ENCODE peak calls at places on chromosome 20, in six cellular contexts. One of them, this sample, is unnamed.
A peak's percentile ranks its signal among the peaks of the same experiment; 100 is the strongest.

GRCh38 chr20:15491564-15491963 is 1081.7 kb downstream of the KIF16B start:
- DNase-seq in BE2C: peak; percentile 8
- DNase-seq in WERI-Rb-1: peak; percentile 59
- DNase-seq in glutamatergic neuron: no peak
- DNase-seq in pancreas: no peak
- DNase-seq in RWPE1: no peak
- DNase-seq in this sample: no peak

GRCh38 chr20:34268851-34269668 is 27.8 kb downstream of the ASIP start:
- DNase-seq in BE2C: peak; percentile 51
- DNase-seq in WERI-Rb-1: no peak
- DNase-seq in glutamatergic neuron: peak; percentile 48
- DNase-seq in pancreas: peak; percentile 52
- DNase-seq in RWPE1: no peak
- DNase-seq in this sample: no peak

GRCh38 chr20:22842793-22843192 is 192.3 kb upstream of the SSTR4 start:
- DNase-seq in BE2C: no peak
- DNase-seq in WERI-Rb-1: no peak
- DNase-seq in glutamatergic neuron: no peak
- DNase-seq in pancreas: no peak
- DNase-seq in RWPE1: no peak
- DNase-seq in this sample: no peak

GRCh38 chr20:17860306-17861197 is 108.0 kb downstream of the SNX5 start:
- DNase-seq in BE2C: no peak
- DNase-seq in WERI-Rb-1: no peak
- DNase-seq in glutamatergic neuron: no peak
- DNase-seq in pancreas: no peak
- DNase-seq in RWPE1: no peak
- DNase-seq in this sample: no peak

GRCh38 chr20:56656632-56657031 is 27.5 kb downstream of the TFAP2C start:
- DNase-seq in BE2C: no peak
- DNase-seq in WERI-Rb-1: no peak
- DNase-seq in glutamatergic neuron: no peak
- DNase-seq in pancreas: no peak
- DNase-seq in RWPE1: no peak
- DNase-seq in this sample: no peak

GRCh38 chr20:56442381-56443365 is 25.8 kb upstream of the RTF2 start:
- DNase-seq in BE2C: no peak
- DNase-seq in WERI-Rb-1: no peak
- DNase-seq in glutamatergic neuron: no peak
- DNase-seq in pancreas: no peak
- DNase-seq in RWPE1: no peak
- DNase-seq in this sample: no peak

GRCh38 chr20:764255-764654 is 4.0 kb downstream of the SLC52A3 start:
- DNase-seq in BE2C: no peak
- DNase-seq in WERI-Rb-1: no peak
- DNase-seq in glutamatergic neuron: no peak
- DNase-seq in pancreas: no peak
- DNase-seq in RWPE1: no peak
- DNase-seq in this sample: no peak

GRCh38 chr20:48541581-48542071 is 286.2 kb downstream of the PREX1 start:
- DNase-seq in BE2C: no peak
- DNase-seq in WERI-Rb-1: no peak
- DNase-seq in glutamatergic neuron: no peak
- DNase-seq in pancreas: no peak
- DNase-seq in RWPE1: no peak
- DNase-seq in this sample: no peak

GRCh38 chr20:25253606-25254275 is 5.9 kb downstream of the PYGB start:
- DNase-seq in BE2C: no peak
- DNase-seq in WERI-Rb-1: peak; percentile 2
- DNase-seq in glutamatergic neuron: no peak
- DNase-seq in pancreas: no peak
- DNase-seq in RWPE1: no peak
- DNase-seq in this sample: no peak

GRCh38 chr20:58408603-58409246 is 19.7 kb downstream of the VAPB start:
- DNase-seq in BE2C: no peak
- DNase-seq in WERI-Rb-1: no peak
- DNase-seq in glutamatergic neuron: no peak
- DNase-seq in pancreas: no peak
- DNase-seq in RWPE1: no peak
- DNase-seq in this sample: no peak

GRCh38 chr20:56422824-56423189 is 10.7 kb downstream of the CASS4 start:
- DNase-seq in BE2C: no peak
- DNase-seq in WERI-Rb-1: no peak
- DNase-seq in glutamatergic neuron: no peak
- DNase-seq in pancreas: no peak
- DNase-seq in RWPE1: no peak
- DNase-seq in this sample: no peak

GRCh38 chr20:7695622-7696021 is 244.6 kb downstream of the HAO1 start:
- DNase-seq in BE2C: no peak
- DNase-seq in WERI-Rb-1: no peak
- DNase-seq in glutamatergic neuron: no peak
- DNase-seq in pancreas: no peak
- DNase-seq in RWPE1: no peak
- DNase-seq in this sample: no peak

GRCh38 chr20:64261138-64261537 is 5.6 kb downstream of the PCMTD2 start:
- DNase-seq in BE2C: peak; percentile 79
- DNase-seq in WERI-Rb-1: no peak
- DNase-seq in glutamatergic neuron: no peak
- DNase-seq in pancreas: no peak
- DNase-seq in RWPE1: no peak
- DNase-seq in this sample: no peak

GRCh38 chr20:23349338-23350006 is 1.1 kb upstream of the NXT1 start:
- DNase-seq in BE2C: no peak
- DNase-seq in WERI-Rb-1: no peak
- DNase-seq in glutamatergic neuron: no peak
- DNase-seq in pancreas: no peak
- DNase-seq in RWPE1: no peak
- DNase-seq in this sample: no peak

GRCh38 chr20:35618032-35618371 is 2.4 kb downstream of the SPAG4 start:
- DNase-seq in BE2C: no peak
- DNase-seq in WERI-Rb-1: no peak
- DNase-seq in glutamatergic neuron: no peak
- DNase-seq in pancreas: no peak
- DNase-seq in RWPE1: no peak
- DNase-seq in this sample: no peak
- TF ChIP-seq CTCF in BE2C: no peak
- TF ChIP-seq CTCF in WERI-Rb-1: no peak
- TF ChIP-seq CTCF in glutamatergic neuron: no peak
- TF ChIP-seq CTCF in pancreas: no peak
- TF ChIP-seq CTCF in RWPE1: no peak
- TF ChIP-seq CTCF in this sample: no peak

GRCh38 chr20:62386383-62387218 is at the start of gene RPS21:
- DNase-seq in BE2C: peak; percentile 96
- DNase-seq in WERI-Rb-1: peak; percentile 92
- DNase-seq in glutamatergic neuron: peak; percentile 92
- DNase-seq in pancreas: peak; percentile 98
- DNase-seq in RWPE1: peak; percentile 94
- DNase-seq in this sample: peak; percentile 83
- TF ChIP-seq CTCF in BE2C: no peak
- TF ChIP-seq CTCF in WERI-Rb-1: no peak
- TF ChIP-seq CTCF in glutamatergic neuron: no peak
- TF ChIP-seq CTCF in pancreas: no peak
- TF ChIP-seq CTCF in RWPE1: no peak
- TF ChIP-seq CTCF in this sample: no peak

DNA sequence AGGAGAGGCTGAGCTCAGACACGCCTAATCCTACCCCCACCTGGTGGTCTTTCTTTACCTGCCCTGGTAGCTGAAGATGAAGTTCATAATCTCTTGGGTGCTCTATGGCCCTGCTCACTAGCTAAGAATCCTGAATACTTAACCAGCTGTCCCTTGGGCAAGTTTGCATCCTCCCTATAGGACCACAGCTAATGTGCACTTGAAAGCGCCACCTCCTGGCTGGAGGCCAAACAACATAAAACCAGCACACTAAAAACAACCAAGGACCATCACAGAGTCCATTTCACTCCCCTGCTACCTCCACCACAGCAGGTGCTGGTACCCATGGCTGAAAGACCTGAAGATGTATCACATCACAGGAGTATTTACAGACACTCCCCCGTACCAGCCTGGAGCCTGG is 155.5 kb upstream of the SLC24A3 start:
- DNase-seq in BE2C: peak; percentile 49
- DNase-seq in WERI-Rb-1: peak; percentile 26
- DNase-seq in glutamatergic neuron: no peak
- DNase-seq in pancreas: no peak
- DNase-seq in RWPE1: no peak
- DNase-seq in this sample: no peak
- TF ChIP-seq CTCF in BE2C: peak; percentile 39
- TF ChIP-seq CTCF in WERI-Rb-1: peak; percentile 34
- TF ChIP-seq CTCF in glutamatergic neuron: peak; percentile 14
- TF ChIP-seq CTCF in pancreas: no peak
- TF ChIP-seq CTCF in RWPE1: no peak
- TF ChIP-seq CTCF in this sample: peak; percentile 27

GRCh38 chr20:35947489-35947888 is 6.8 kb downstream of the SCAND1 start:
- DNase-seq in BE2C: peak; percentile 40
- DNase-seq in WERI-Rb-1: peak; percentile 56
- DNase-seq in glutamatergic neuron: peak; percentile 21
- DNase-seq in pancreas: no peak
- DNase-seq in RWPE1: no peak
- DNase-seq in this sample: no peak
- TF ChIP-seq CTCF in BE2C: peak; percentile 60
- TF ChIP-seq CTCF in WERI-Rb-1: peak; percentile 75
- TF ChIP-seq CTCF in glutamatergic neuron: peak; percentile 27
- TF ChIP-seq CTCF in pancreas: no peak
- TF ChIP-seq CTCF in RWPE1: no peak
- TF ChIP-seq CTCF in this sample: peak; percentile 40

GRCh38 chr20:35886537-35886936 is 67.8 kb downstream of the SCAND1 start:
- DNase-seq in BE2C: peak; percentile 93
- DNase-seq in WERI-Rb-1: peak; percentile 21
- DNase-seq in glutamatergic neuron: peak; percentile 62
- DNase-seq in pancreas: no peak
- DNase-seq in RWPE1: no peak
- DNase-seq in this sample: no peak
- TF ChIP-seq CTCF in BE2C: no peak
- TF ChIP-seq CTCF in WERI-Rb-1: no peak
- TF ChIP-seq CTCF in glutamatergic neuron: no peak
- TF ChIP-seq CTCF in pancreas: no peak
- TF ChIP-seq CTCF in RWPE1: no peak
- TF ChIP-seq CTCF in this sample: no peak

DNA sequence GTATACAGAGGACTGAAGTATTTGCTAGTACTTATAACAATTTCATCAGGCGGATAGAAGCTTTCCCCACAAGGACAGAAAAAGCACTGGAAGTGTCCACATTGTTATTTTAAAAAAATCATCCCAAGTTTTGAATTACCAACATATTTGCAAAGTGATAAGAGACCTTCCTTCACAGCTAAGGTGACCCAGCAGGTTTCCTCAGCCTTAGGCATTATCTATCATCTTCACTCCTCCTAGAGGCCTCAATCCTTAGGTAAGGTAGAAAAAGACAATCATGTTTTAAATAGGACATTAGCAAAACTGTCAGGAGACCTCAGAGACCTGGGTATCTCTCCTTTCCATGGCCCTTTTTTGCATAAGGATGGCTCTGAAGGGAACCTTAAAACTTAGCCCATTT is 72.5 kb upstream of the CHD6 start:
- DNase-seq in BE2C: no peak
- DNase-seq in WERI-Rb-1: no peak
- DNase-seq in glutamatergic neuron: no peak
- DNase-seq in pancreas: no peak
- DNase-seq in RWPE1: no peak
- DNase-seq in this sample: no peak
- TF ChIP-seq CTCF in BE2C: no peak
- TF ChIP-seq CTCF in WERI-Rb-1: no peak
- TF ChIP-seq CTCF in glutamatergic neuron: no peak
- TF ChIP-seq CTCF in pancreas: no peak
- TF ChIP-seq CTCF in RWPE1: no peak
- TF ChIP-seq CTCF in this sample: no peak